ENCODE peak calls at places on chromosomes 13 and 19, in eight cellular contexts. O is sigmoid colon, P is thoracic aorta, H is lung, I is neural progenitor cell, K is GM23338, C is RWPE1, T is AG10803. U is an unnamed sample.

GRCh38 chr13:46530084-46530935 is 22.7 kb upstream of the LRCH1 start:
- DNase-seq in H (no peak), C (no peak), I (no peak), O (no peak), P (no peak), T (peak; percentile 22), K (no peak), U (no peak)

GRCh38 chr13:112951674-112952371 is 17.2 kb upstream of the MCF2L start:
- DNase-seq in T (no peak), C (no peak), P (no peak), O (peak; percentile 38), K (no peak), I (no peak), H (no peak), U (no peak)

GRCh38 chr13:110506859-110507566 is 54.5 kb downstream of the RAB20 start:
- DNase-seq in H (peak; percentile 87), T (no peak), C (peak; percentile 41), I (no peak), P (no peak), K (no peak), O (peak; percentile 85), U (no peak)

GRCh38 chr19:45200614-45201013 is 22.0 kb downstream of the BLOC1S3 start:
- DNase-seq in O (no peak), K (peak; percentile 83), P (no peak), T (peak; percentile 40), I (peak; percentile 76), H (no peak), C (no peak), U (no peak)

GRCh38 chr19:24099829-24100228 is 12.8 kb downstream of the ZNF254 start:
- DNase-seq in I (no peak), T (peak; percentile 5), O (no peak), C (no peak), P (no peak), K (no peak), H (no peak), U (no peak)

GRCh38 chr19:4357095-4357797 is 13.9 kb downstream of the MPND start:
- DNase-seq in H (no peak), I (no peak), O (peak; percentile 65), T (no peak), P (no peak), K (no peak), C (no peak), U (no peak)

GRCh38 chr19:35110974-35111373 is 4.6 kb upstream of the FXYD3 start:
- DNase-seq in C (no peak), H (no peak), K (no peak), P (no peak), T (no peak), I (no peak), O (no peak), U (no peak)

GRCh38 chr19:57558525-57558924 is 1.1 kb downstream of the ZNF550 start:
- DNase-seq in H (no peak), K (peak; percentile 15), I (no peak), P (no peak), T (peak; percentile 15), C (peak; percentile 10), O (no peak), U (no peak)

GRCh38 chr13:111152836-111153235 is 37.7 kb downstream of the ARHGEF7 start:
- DNase-seq in K (peak; percentile 17), C (peak; percentile 12), I (peak; percentile 13), H (no peak), O (no peak), T (no peak), P (no peak), U (no peak)

GRCh38 chr13:97261254-97262015 is 39.3 kb downstream of the MBNL2 start:
- DNase-seq in C (no peak), I (no peak), T (no peak), P (no peak), K (no peak), H (no peak), O (no peak), U (no peak)

GRCh38 chr19:49864890-49865289 is 2.5 kb downstream of the PNKP start:
- DNase-seq in K (no peak), I (no peak), H (no peak), T (no peak), O (no peak), P (no peak), C (no peak), U (no peak)

GRCh38 chr13:99614465-99614885 is 113.2 kb downstream of the TM9SF2 start:
- DNase-seq in I (no peak), C (peak; percentile 77), K (peak; percentile 66), T (no peak), P (no peak), O (no peak), H (no peak), U (no peak)

GRCh38 chr13:95492044-95492801 is 60.3 kb upstream of the CLDN10 start:
- DNase-seq in O (no peak), C (no peak), T (no peak), I (peak; percentile 13), K (peak; percentile 56), H (no peak), P (no peak), U (no peak)

GRCh38 chr13:113013303-113013702 is 44.3 kb downstream of the MCF2L start:
- DNase-seq in O (no peak), I (no peak), P (no peak), K (no peak), H (no peak), C (no peak), T (no peak), U (no peak)

GRCh38 chr19:39970674-39971379 is at the start of gene PSMC4:
- DNase-seq in H (peak; percentile 97), K (peak; percentile 99), C (peak; percentile 97), O (peak; percentile 99), T (peak; percentile 99), P (peak; percentile 87), I (peak; percentile 98), U (peak; percentile 87)
- TF ChIP-seq CTCF in H (peak; percentile 84), K (peak; percentile 84), C (peak; percentile 71), O (peak; percentile 70), T (peak; percentile 70), P (peak; percentile 51), I (peak; percentile 66), U (no peak)

GRCh38 chr13:43195551-43195950 is 172.2 kb downstream of the DNAJC15 start:
- DNase-seq in C (no peak), K (peak; percentile 43), O (no peak), P (no peak), T (no peak), H (no peak), I (no peak), U (no peak)
- TF ChIP-seq CTCF in C (no peak), K (peak; percentile 60), O (no peak), P (no peak), T (no peak), H (no peak), I (no peak), U (no peak)

GRCh38 chr13:24050292-24050711 is 110.2 kb upstream of the SPATA13 start:
- DNase-seq in O (peak; percentile 78), P (no peak), C (peak; percentile 49), K (no peak), H (peak; percentile 43), I (no peak), T (peak; percentile 66), U (peak; percentile 32)

GRCh38 chr13:24050796-24051715 is 109.5 kb upstream of the SPATA13 start:
- DNase-seq in H (no peak), O (no peak), P (no peak), T (no peak), K (no peak), I (no peak), C (no peak), U (no peak)

GRCh38 chr13:24053505-24054251 is 106.8 kb upstream of the SPATA13 start:
- DNase-seq in T (peak; percentile 50), P (no peak), I (peak; percentile 81), H (peak; percentile 68), C (peak; percentile 68), O (no peak), K (peak; percentile 90), U (no peak)

DNA sequence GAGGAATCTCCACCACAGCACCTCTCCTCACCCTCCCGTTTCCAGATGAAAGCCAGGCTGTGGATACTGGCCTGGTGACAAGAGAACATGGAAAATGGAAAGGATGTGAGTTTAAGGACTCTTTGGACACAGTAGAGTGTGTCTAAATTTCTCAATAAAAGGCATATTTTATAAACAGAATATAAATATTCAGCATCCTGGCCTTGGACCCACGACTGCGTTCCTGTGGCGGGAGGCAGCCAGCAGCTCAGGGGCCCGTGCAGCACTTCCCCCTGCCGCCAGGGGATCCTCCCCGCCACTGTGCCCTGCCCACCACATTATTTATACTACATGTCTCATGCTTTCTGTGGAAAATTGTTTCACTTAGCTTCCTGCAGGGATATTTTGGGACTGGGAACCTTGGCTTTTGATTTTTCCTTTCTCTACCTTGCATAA is 108.0 kb upstream of the SPATA13 start:
- DNase-seq in T (peak; percentile 80), K (no peak), P (no peak), O (peak; percentile 87), I (no peak), H (no peak), C (no peak), U (no peak)
- TF ChIP-seq CTCF in T (peak; percentile 18), K (no peak), P (no peak), O (no peak), I (no peak), H (no peak), C (no peak), U (no peak)

GRCh38 chr19:54164369-54165068 is 5.0 kb upstream of the LENG1 start:
- DNase-seq in C (peak; percentile 49), P (no peak), O (peak; percentile 85), I (peak; percentile 71), K (peak; percentile 97), T (no peak), H (peak; percentile 89), U (peak; percentile 44)
- TF ChIP-seq CTCF in C (no peak), P (no peak), O (no peak), I (no peak), K (no peak), T (no peak), H (no peak), U (no peak)

DNA sequence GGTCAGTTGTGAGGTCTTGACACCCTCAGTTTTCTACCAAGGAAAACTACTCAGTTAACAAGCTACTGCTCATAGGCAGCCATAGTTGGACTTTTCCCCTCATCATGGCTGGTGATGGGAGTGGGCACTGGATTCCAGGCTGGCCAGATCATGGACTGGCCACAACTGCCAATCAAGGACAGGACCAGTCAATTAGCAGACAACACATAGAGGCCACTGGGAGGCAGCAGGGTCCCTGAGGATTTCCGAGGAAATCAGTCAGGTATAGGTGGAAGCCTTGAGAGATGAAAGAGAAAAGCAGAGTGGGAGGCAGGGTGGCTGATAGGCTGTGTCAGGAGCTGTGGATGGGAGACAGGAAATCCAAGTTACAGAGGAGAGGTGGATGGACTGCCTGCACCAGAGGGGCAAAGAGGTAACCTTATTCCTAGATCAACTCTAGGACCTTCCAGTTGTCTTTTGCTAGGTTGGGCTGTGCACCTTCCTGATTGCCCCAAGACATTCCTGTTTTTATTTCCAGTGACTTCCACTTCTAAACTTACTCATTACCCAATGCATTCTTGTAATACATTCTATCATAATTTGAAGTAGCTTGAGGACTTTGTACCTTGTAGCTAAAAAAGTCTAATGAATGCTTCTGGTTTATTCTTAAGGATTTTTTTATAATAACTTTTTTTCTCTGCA is 361.8 kb downstream of the KCNRG start:
- DNase-seq in I (peak; percentile 39), O (no peak), T (no peak), H (no peak), K (peak; percentile 70), P (no peak), C (no peak), U (no peak)
- TF ChIP-seq CTCF in I (peak; percentile 39), O (no peak), T (no peak), H (no peak), K (peak; percentile 79), P (no peak), C (no peak), U (no peak)

U was measured in omental fat pad.